ENCODE peak calls at places on chromosomes 11 and 22, in five cellular contexts. X is effector memory CD4-positive, alpha-beta T cell; F is CD8-positive, alpha-beta memory T cell; P is testis; B is adrenal gland. A is an unnamed sample.
A peak's percentile ranks its signal among the peaks of the same experiment; 100 is the strongest.

GRCh38 chr11:43419460-43419859 is 60.7 kb downstream of the TTC17 start:
- DNase-seq in B (no peak), X (no peak), F (no peak), P (peak; percentile 44), A (peak; percentile 18)

GRCh38 chr22:26835929-26836528 is 178.6 kb downstream of the MIAT start:
- DNase-seq in B (peak; percentile 37), P (peak; percentile 70), F (no peak), X (no peak), A (peak; percentile 24)

GRCh38 chr11:44618561-44619425 is 53.3 kb downstream of the CD82 start:
- DNase-seq in P (no peak), X (no peak), B (no peak), F (no peak), A (no peak)

GRCh38 chr22:45987462-45987861 is 10.5 kb upstream of the WNT7B start:
- DNase-seq in B (no peak), X (no peak), F (no peak), P (no peak), A (no peak)

GRCh38 chr11:1343391-1344055 is 34.1 kb upstream of the TOLLIP start:
- DNase-seq in P (no peak), F (no peak), B (no peak), X (no peak), A (no peak)

GRCh38 chr11:111570796-111571195 is 30.3 kb downstream of the LAYN start:
- DNase-seq in X (no peak), P (no peak), B (no peak), F (no peak), A (no peak)

GRCh38 chr22:42964994-42965699 is 49.8 kb downstream of the PACSIN2 start:
- DNase-seq in F (no peak), X (no peak), P (no peak), B (no peak), A (no peak)

GRCh38 chr11:20839231-20839630 is 169.8 kb downstream of the NELL1 start:
- DNase-seq in X (no peak), P (no peak), F (no peak), B (no peak), A (no peak)

GRCh38 chr22:45064313-45065268 is 54.8 kb upstream of the PHF21B start:
- DNase-seq in P (no peak), X (no peak), B (peak; percentile 22), F (no peak), A (no peak)

GRCh38 chr11:85348945-85349344 is 278.2 kb downstream of the DLG2 start:
- DNase-seq in X (no peak), P (no peak), B (no peak), F (no peak), A (no peak)

GRCh38 chr22:31577711-31578110 is 81.4 kb downstream of the SFI1 start:
- DNase-seq in F (no peak), P (peak; percentile 47), X (no peak), B (no peak), A (no peak)

GRCh38 chr22:42994917-42995562 is 19.9 kb downstream of the PACSIN2 start:
- DNase-seq in F (no peak), P (peak; percentile 46), X (no peak), B (peak; percentile 66), A (peak; percentile 79)

GRCh38 chr22:49427941-49428340 is 399.7 kb downstream of the BRD1 start:
- DNase-seq in F (no peak), X (no peak), B (no peak), P (no peak), A (no peak)

GRCh38 chr11:133576351-133576750 is 44.0 kb upstream of the OPCML start:
- DNase-seq in P (peak; percentile 73), B (no peak), X (no peak), F (no peak), A (no peak)

GRCh38 chr11:14290422-14290821 is 68.6 kb downstream of the RRAS2 start:
- DNase-seq in X (no peak), B (no peak), F (no peak), P (no peak), A (no peak)

GRCh38 chr11:33701302-33701701 is 676 bp upstream of the C11orf91 start:
- DNase-seq in F (no peak), B (no peak), P (no peak), X (no peak), A (no peak)

GRCh38 chr11:33703771-33704170 is 3.1 kb upstream of the C11orf91 start:
- DNase-seq in F (no peak), P (no peak), X (no peak), B (peak; percentile 51), A (no peak)

GRCh38 chr11:33700425-33701271 is at the start of gene C11orf91:
- DNase-seq in X (peak; percentile 92), B (peak; percentile 96), F (peak; percentile 95), P (peak; percentile 97), A (peak; percentile 93)

GRCh38 chr11:33703234-33703633 is 2.6 kb upstream of the C11orf91 start:
- DNase-seq in P (no peak), F (no peak), X (no peak), B (no peak), A (no peak)

DNA sequence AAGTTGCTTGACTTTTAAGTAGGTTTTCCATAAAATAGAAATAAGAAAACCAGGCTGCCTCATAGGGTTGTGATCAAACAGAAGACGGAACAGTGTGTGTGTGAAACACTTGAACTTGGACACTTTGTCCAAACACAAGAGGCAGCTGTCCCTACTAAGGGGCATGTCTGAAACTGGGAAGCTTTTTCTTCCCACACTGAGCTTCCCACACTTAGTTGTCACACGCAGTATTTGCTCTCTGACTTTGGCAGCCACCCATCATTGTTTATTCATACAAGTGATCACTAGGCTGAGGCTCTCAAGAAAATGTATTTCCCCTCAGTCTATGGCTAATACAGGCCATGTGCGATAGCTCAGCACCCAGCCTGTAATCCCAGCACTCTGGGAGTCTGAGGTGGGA is 1.2 kb upstream of the C11orf91 start:
- DNase-seq in X (no peak), B (no peak), P (peak; percentile 43), F (no peak), A (no peak)
- H3K4me3 ChIP-seq in X (no peak overlapping the region), B (no peak overlapping the region), P (no peak overlapping the region), F (no peak overlapping the region), A (no peak overlapping the region)

GRCh38 chr22:23219317-23219716 is 39.0 kb downstream of the BCR start:
- DNase-seq in F (no peak), B (peak; percentile 15), P (no peak), X (no peak), A (no peak)
- H3K27ac ChIP-seq in F (peak overlapping the region; percentile 64), B (no peak overlapping the region), P (no peak overlapping the region), X (peak overlapping the region; percentile 59), A (peak overlapping the region; percentile 69)

GRCh38 chr11:63747006-63747405 is 21.6 kb downstream of the ZFTA start:
- DNase-seq in X (no peak), F (no peak), P (no peak), B (no peak), A (no peak)
- H3K4me3 ChIP-seq in X (no peak overlapping the region), F (no peak overlapping the region), P (no peak overlapping the region), B (no peak overlapping the region), A (no peak overlapping the region)

GRCh38 chr11:122202951-122203456 is 87.0 kb upstream of the BLID start:
- DNase-seq in F (no peak), P (peak; percentile 79), B (peak; percentile 76), X (no peak), A (peak; percentile 82)
- H3K27ac ChIP-seq in F (no peak overlapping the region), P (peak overlapping the region; percentile 64), B (no peak overlapping the region), X (no peak overlapping the region), A (peak overlapping the region; percentile 71)

DNA sequence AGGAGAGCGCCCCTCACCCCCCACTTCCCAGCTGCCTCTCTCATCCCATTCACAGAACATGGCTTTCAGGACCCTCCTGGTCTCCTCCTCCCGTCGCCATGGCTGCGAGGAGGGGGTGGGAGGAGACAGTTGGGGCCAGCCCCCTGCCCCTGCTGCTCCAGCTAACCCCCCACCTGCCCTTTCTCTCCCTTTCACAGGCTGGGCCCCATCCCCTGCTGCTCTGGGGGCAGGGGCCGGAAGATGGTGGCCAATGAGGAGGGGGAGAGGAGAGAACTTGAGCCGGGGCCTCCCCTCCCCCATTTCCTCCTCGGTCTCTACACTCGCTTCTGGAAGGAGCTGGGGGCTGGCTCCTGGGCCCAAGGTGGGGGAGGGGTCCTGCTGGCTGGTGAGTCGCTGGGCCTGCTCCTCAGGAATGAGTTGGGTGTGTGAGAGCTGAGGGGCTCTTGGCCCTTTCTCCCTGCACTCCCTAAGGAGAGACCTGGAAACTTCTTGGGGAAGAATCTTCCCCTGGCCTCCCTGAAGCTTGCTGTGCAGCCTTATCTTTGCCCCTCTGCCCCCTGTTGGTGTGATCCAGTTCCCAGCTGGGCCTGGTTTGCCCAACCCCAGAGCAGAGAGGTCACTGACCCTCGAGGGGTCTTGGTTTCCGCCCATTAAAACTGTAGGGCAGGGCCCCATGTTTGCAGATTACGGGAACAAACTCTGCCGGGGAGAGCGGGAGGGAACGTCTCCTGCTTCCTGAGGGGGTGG is 10.2 kb downstream of the YPEL4 start:
- DNase-seq in X (no peak), P (no peak), F (no peak), B (no peak), A (peak; percentile 52)
- H3K4me3 ChIP-seq in X (peak overlapping the region; percentile 65), P (peak overlapping the region; percentile 68), F (peak overlapping the region; percentile 67), B (no peak overlapping the region), A (peak overlapping the region; percentile 65)

DNA sequence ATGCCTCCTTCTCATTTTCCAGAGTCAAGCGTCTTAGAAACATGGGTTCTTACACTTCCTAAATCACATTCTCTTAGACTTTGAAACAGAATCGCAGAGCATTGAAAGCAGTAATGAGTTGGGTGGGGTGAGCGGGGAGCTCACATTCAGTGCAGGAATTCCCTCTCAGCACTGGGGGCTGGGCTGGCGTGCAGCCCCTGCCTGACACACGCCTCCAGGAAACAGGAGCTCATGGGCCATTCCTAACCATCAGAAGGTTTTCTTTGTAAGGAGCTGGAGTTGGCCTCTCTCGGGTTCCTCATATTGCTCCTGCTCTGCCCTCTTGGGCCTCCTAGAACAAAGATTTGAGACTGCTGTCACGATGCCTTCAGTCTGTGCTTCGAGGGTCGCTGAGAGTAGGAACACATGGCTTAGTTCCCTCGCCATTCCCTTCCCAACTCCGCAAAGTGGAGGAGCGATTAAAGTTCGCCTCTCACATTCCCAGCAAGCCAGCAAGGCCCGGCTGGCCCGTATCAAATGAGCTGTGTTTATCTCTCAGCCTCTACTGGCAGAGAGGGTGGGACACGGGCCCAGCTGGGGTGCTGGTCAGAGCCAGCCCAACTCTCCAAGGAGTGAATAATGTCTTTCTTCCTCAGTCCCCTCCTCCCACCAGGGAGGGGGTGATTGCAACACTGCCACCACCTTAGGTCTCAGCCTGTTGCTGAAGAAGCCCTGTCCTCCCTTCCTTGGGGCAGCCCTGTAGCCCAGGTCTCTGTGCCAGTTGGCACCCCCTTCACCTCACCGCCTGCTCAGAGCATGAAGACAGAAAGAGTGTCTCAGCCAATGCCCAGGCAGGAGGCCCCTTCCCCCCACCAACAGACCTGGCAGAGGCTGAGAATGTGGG is 10.4 kb downstream of the CHRDL2 start:
- DNase-seq in X (no peak), F (no peak), P (no peak), B (peak; percentile 36), A (no peak)
- H3K27ac ChIP-seq in X (no peak overlapping the region), F (no peak overlapping the region), P (no peak overlapping the region), B (no peak overlapping the region), A (no peak overlapping the region)